ENCODE peak calls at places on chromosomes 1 and 21, in seven cellular contexts. One of them, this sample, is unnamed.

GRCh38 chr1:22594396-22594795 is 31.1 kb downstream of the EPHA8 start:
- DNase-seq in bronchial epithelial cell: no peak
- DNase-seq in fibroblast of lung: no peak
- DNase-seq in fibroblast of villous mesenchyme: no peak
- DNase-seq in A549: no peak
- DNase-seq in aorta: no peak
- DNase-seq in fibroblast of the aortic adventitia: no peak
- DNase-seq in this sample: no peak

GRCh38 chr1:113088972-113089371 is 16.0 kb downstream of the LRIG2 start:
- DNase-seq in bronchial epithelial cell: no peak
- DNase-seq in fibroblast of lung: no peak
- DNase-seq in fibroblast of villous mesenchyme: no peak
- DNase-seq in A549: no peak
- DNase-seq in aorta: no peak
- DNase-seq in fibroblast of the aortic adventitia: no peak
- DNase-seq in this sample: peak; percentile 38

GRCh38 chr1:33096358-33097005 is 15.5 kb downstream of the AZIN2 start:
- DNase-seq in bronchial epithelial cell: no peak
- DNase-seq in fibroblast of lung: peak; percentile 72
- DNase-seq in fibroblast of villous mesenchyme: peak; percentile 54
- DNase-seq in A549: no peak
- DNase-seq in aorta: no peak
- DNase-seq in fibroblast of the aortic adventitia: peak; percentile 87
- DNase-seq in this sample: peak; percentile 82

GRCh38 chr1:16717174-16718108 is 22.9 kb upstream of the RNU1-4 start:
- DNase-seq in bronchial epithelial cell: no peak
- DNase-seq in fibroblast of lung: no peak
- DNase-seq in fibroblast of villous mesenchyme: no peak
- DNase-seq in A549: no peak
- DNase-seq in aorta: no peak
- DNase-seq in fibroblast of the aortic adventitia: no peak
- DNase-seq in this sample: peak; percentile 34

GRCh38 chr1:219927956-219928790 is at the start of gene SLC30A10:
- DNase-seq in bronchial epithelial cell: no peak
- DNase-seq in fibroblast of lung: peak; percentile 10
- DNase-seq in fibroblast of villous mesenchyme: no peak
- DNase-seq in A549: peak; percentile 18
- DNase-seq in aorta: no peak
- DNase-seq in fibroblast of the aortic adventitia: no peak
- DNase-seq in this sample: no peak

GRCh38 chr1:241896670-241896962 is 48.6 kb downstream of the EXO1 start:
- DNase-seq in bronchial epithelial cell: no peak
- DNase-seq in fibroblast of lung: no peak
- DNase-seq in fibroblast of villous mesenchyme: no peak
- DNase-seq in A549: no peak
- DNase-seq in aorta: no peak
- DNase-seq in fibroblast of the aortic adventitia: no peak
- DNase-seq in this sample: no peak

GRCh38 chr1:59976194-59977074 is 49.9 kb upstream of the CYP2J2 start:
- DNase-seq in bronchial epithelial cell: peak; percentile 41
- DNase-seq in fibroblast of lung: peak; percentile 71
- DNase-seq in fibroblast of villous mesenchyme: peak; percentile 57
- DNase-seq in A549: peak; percentile 39
- DNase-seq in aorta: peak; percentile 63
- DNase-seq in fibroblast of the aortic adventitia: peak; percentile 76
- DNase-seq in this sample: peak; percentile 71

GRCh38 chr1:54976747-54977146 is 3.7 kb upstream of the TMEM61 start:
- DNase-seq in bronchial epithelial cell: no peak
- DNase-seq in fibroblast of lung: no peak
- DNase-seq in fibroblast of villous mesenchyme: no peak
- DNase-seq in A549: no peak
- DNase-seq in aorta: no peak
- DNase-seq in fibroblast of the aortic adventitia: no peak
- DNase-seq in this sample: no peak

GRCh38 chr1:27106561-27107323 is 48.2 kb downstream of the SLC9A1 start:
- DNase-seq in bronchial epithelial cell: no peak
- DNase-seq in fibroblast of lung: no peak
- DNase-seq in fibroblast of villous mesenchyme: no peak
- DNase-seq in A549: no peak
- DNase-seq in aorta: peak; percentile 49
- DNase-seq in fibroblast of the aortic adventitia: no peak
- DNase-seq in this sample: no peak

GRCh38 chr1:204714861-204715511 is 29.4 kb upstream of the LRRN2 start:
- DNase-seq in bronchial epithelial cell: no peak
- DNase-seq in fibroblast of lung: no peak
- DNase-seq in fibroblast of villous mesenchyme: no peak
- DNase-seq in A549: no peak
- DNase-seq in aorta: no peak
- DNase-seq in fibroblast of the aortic adventitia: no peak
- DNase-seq in this sample: peak; percentile 3

GRCh38 chr1:212179394-212180076 is 105.7 kb upstream of the PPP2R5A start:
- DNase-seq in bronchial epithelial cell: peak; percentile 100
- DNase-seq in fibroblast of lung: peak; percentile 86
- DNase-seq in fibroblast of villous mesenchyme: peak; percentile 73
- DNase-seq in A549: peak; percentile 40
- DNase-seq in aorta: no peak
- DNase-seq in fibroblast of the aortic adventitia: peak; percentile 75
- DNase-seq in this sample: peak; percentile 91

GRCh38 chr1:60265560-60266535 is 192.3 kb upstream of the C1orf87 start:
- DNase-seq in bronchial epithelial cell: peak; percentile 64
- DNase-seq in fibroblast of lung: peak; percentile 82
- DNase-seq in fibroblast of villous mesenchyme: peak; percentile 37
- DNase-seq in A549: no peak
- DNase-seq in aorta: no peak
- DNase-seq in fibroblast of the aortic adventitia: peak; percentile 59
- DNase-seq in this sample: peak; percentile 90

GRCh38 chr1:182339684-182340083 is 51.9 kb downstream of the GLUL start:
- DNase-seq in bronchial epithelial cell: no peak
- DNase-seq in fibroblast of lung: no peak
- DNase-seq in fibroblast of villous mesenchyme: no peak
- DNase-seq in A549: no peak
- DNase-seq in aorta: no peak
- DNase-seq in fibroblast of the aortic adventitia: no peak
- DNase-seq in this sample: no peak

DNA sequence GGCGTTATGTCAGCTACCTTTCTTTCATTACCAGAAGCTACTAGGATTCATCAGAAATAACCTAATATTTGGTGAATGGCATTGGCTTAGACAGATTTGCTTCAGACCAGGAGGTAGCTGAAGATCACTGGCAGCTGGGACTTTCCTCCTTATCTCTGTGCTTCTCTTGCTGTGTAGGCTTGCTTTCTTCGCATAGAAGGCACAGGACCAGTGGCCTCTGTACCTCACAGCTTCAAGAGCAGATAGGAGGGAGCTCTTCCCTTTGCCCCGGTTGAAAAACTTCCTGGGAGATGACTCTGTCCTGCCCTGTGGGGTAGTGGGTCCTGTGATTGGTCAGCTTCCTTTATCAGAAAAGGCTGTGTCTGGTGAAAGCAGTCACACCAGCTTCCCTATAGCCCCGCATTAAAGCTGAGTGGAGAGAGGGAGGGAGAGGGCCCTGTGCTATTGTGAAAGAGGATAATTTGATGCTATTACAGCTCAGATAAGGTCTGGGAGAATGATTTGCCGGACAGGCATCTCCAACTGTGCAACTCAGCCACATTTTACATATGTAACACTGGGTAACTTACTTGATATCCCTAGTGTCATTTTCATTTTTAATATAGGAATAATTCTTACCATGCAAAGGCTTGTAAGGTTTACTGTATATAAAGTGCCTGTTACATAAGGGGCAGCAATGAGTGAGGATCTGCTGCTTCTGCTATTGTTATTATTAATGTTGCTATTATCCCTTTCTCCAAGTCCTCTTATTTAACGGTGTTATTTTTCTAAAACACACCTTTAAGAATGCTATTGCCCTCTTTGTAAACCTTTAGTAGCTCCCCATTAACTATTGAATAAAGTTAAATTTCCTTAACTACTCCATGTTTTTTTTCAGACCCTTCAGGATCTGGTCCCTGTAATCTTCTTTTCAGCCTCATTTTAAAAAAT is 31.6 kb downstream of the OSBPL9 start:
- DNase-seq in bronchial epithelial cell: peak; percentile 35
- DNase-seq in fibroblast of lung: peak; percentile 89
- DNase-seq in fibroblast of villous mesenchyme: peak; percentile 96
- DNase-seq in A549: peak; percentile 56
- DNase-seq in aorta: no peak
- DNase-seq in fibroblast of the aortic adventitia: peak; percentile 90
- DNase-seq in this sample: peak; percentile 94
- H3K4me3 ChIP-seq in bronchial epithelial cell: no peak overlapping the region
- H3K4me3 ChIP-seq in fibroblast of lung: no peak overlapping the region
- H3K4me3 ChIP-seq in fibroblast of villous mesenchyme: no peak overlapping the region
- H3K4me3 ChIP-seq in A549: no peak overlapping the region
- H3K4me3 ChIP-seq in aorta: no peak overlapping the region
- H3K4me3 ChIP-seq in fibroblast of the aortic adventitia: no peak overlapping the region
- H3K4me3 ChIP-seq in this sample: no peak overlapping the region

GRCh38 chr1:115284209-115284608 is 53.8 kb downstream of the NGF start:
- DNase-seq in bronchial epithelial cell: no peak
- DNase-seq in fibroblast of lung: peak; percentile 37
- DNase-seq in fibroblast of villous mesenchyme: peak; percentile 35
- DNase-seq in A549: no peak
- DNase-seq in aorta: no peak
- DNase-seq in fibroblast of the aortic adventitia: peak; percentile 52
- DNase-seq in this sample: no peak

GRCh38 chr1:115283681-115284146 is 54.3 kb downstream of the NGF start:
- DNase-seq in bronchial epithelial cell: no peak
- DNase-seq in fibroblast of lung: no peak
- DNase-seq in fibroblast of villous mesenchyme: no peak
- DNase-seq in A549: no peak
- DNase-seq in aorta: peak; percentile 51
- DNase-seq in fibroblast of the aortic adventitia: no peak
- DNase-seq in this sample: no peak

GRCh38 chr1:115283249-115283648 is 54.8 kb downstream of the NGF start:
- DNase-seq in bronchial epithelial cell: no peak
- DNase-seq in fibroblast of lung: no peak
- DNase-seq in fibroblast of villous mesenchyme: no peak
- DNase-seq in A549: no peak
- DNase-seq in aorta: peak; percentile 50
- DNase-seq in fibroblast of the aortic adventitia: no peak
- DNase-seq in this sample: no peak

GRCh38 chr1:115281143-115281542 is 56.9 kb downstream of the NGF start:
- DNase-seq in bronchial epithelial cell: no peak
- DNase-seq in fibroblast of lung: no peak
- DNase-seq in fibroblast of villous mesenchyme: no peak
- DNase-seq in A549: no peak
- DNase-seq in aorta: no peak
- DNase-seq in fibroblast of the aortic adventitia: no peak
- DNase-seq in this sample: no peak

GRCh38 chr1:115282825-115283224 is 55.2 kb downstream of the NGF start:
- DNase-seq in bronchial epithelial cell: no peak
- DNase-seq in fibroblast of lung: peak; percentile 74
- DNase-seq in fibroblast of villous mesenchyme: peak; percentile 35
- DNase-seq in A549: no peak
- DNase-seq in aorta: peak; percentile 88
- DNase-seq in fibroblast of the aortic adventitia: peak; percentile 88
- DNase-seq in this sample: peak; percentile 45
- H3K4me3 ChIP-seq in bronchial epithelial cell: no peak overlapping the region
- H3K4me3 ChIP-seq in fibroblast of lung: no peak overlapping the region
- H3K4me3 ChIP-seq in fibroblast of villous mesenchyme: no peak overlapping the region
- H3K4me3 ChIP-seq in A549: no peak overlapping the region
- H3K4me3 ChIP-seq in aorta: no peak overlapping the region
- H3K4me3 ChIP-seq in fibroblast of the aortic adventitia: peak overlapping the region; percentile 48
- H3K4me3 ChIP-seq in this sample: no peak overlapping the region

GRCh38 chr21:38769253-38769780 is 36.4 kb upstream of the ETS2 start:
- DNase-seq in bronchial epithelial cell: no peak
- DNase-seq in fibroblast of lung: peak; percentile 84
- DNase-seq in fibroblast of villous mesenchyme: peak; percentile 93
- DNase-seq in A549: peak; percentile 22
- DNase-seq in aorta: peak; percentile 65
- DNase-seq in fibroblast of the aortic adventitia: peak; percentile 26
- DNase-seq in this sample: peak; percentile 73

GRCh38 chr21:38770660-38771059 is 35.1 kb upstream of the ETS2 start:
- DNase-seq in bronchial epithelial cell: no peak
- DNase-seq in fibroblast of lung: no peak
- DNase-seq in fibroblast of villous mesenchyme: no peak
- DNase-seq in A549: no peak
- DNase-seq in aorta: no peak
- DNase-seq in fibroblast of the aortic adventitia: no peak
- DNase-seq in this sample: no peak

GRCh38 chr21:38768385-38769071 is 37.2 kb upstream of the ETS2 start:
- DNase-seq in bronchial epithelial cell: peak; percentile 86
- DNase-seq in fibroblast of lung: peak; percentile 99
- DNase-seq in fibroblast of villous mesenchyme: peak; percentile 99
- DNase-seq in A549: peak; percentile 42
- DNase-seq in aorta: no peak
- DNase-seq in fibroblast of the aortic adventitia: peak; percentile 95
- DNase-seq in this sample: peak; percentile 94

GRCh38 chr21:38765056-38765455 is 40.7 kb upstream of the ETS2 start:
- DNase-seq in bronchial epithelial cell: no peak
- DNase-seq in fibroblast of lung: no peak
- DNase-seq in fibroblast of villous mesenchyme: no peak
- DNase-seq in A549: no peak
- DNase-seq in aorta: no peak
- DNase-seq in fibroblast of the aortic adventitia: no peak
- DNase-seq in this sample: no peak

GRCh38 chr21:38766987-38767722 is 38.6 kb upstream of the ETS2 start:
- DNase-seq in bronchial epithelial cell: peak; percentile 77
- DNase-seq in fibroblast of lung: no peak
- DNase-seq in fibroblast of villous mesenchyme: no peak
- DNase-seq in A549: no peak
- DNase-seq in aorta: no peak
- DNase-seq in fibroblast of the aortic adventitia: no peak
- DNase-seq in this sample: no peak
- H3K4me3 ChIP-seq in bronchial epithelial cell: no peak overlapping the region
- H3K4me3 ChIP-seq in fibroblast of lung: no peak overlapping the region
- H3K4me3 ChIP-seq in fibroblast of villous mesenchyme: no peak overlapping the region
- H3K4me3 ChIP-seq in A549: no peak overlapping the region
- H3K4me3 ChIP-seq in aorta: no peak overlapping the region
- H3K4me3 ChIP-seq in fibroblast of the aortic adventitia: no peak overlapping the region
- H3K4me3 ChIP-seq in this sample: no peak overlapping the region

DNA sequence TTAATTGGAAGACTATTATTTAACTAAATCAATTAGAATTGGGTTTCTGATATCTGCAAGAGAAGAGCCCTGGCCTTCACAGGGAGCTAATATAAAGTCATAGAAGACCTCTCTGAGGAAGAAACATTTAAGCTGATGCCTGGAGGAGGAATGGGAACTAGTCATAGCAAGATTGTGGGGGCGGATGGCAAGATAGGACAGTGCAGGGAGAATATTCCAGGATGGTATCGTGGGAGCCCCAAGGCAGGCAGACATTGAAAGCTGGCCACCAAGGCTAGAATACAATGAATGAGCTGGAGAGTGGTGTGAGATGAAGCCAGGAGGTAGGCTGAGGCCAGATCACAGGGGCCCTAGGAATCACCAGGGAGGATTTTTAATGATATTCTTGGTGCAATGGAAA is 20.8 kb upstream of the MYSM1 start:
- DNase-seq in bronchial epithelial cell: peak; percentile 80
- DNase-seq in fibroblast of lung: no peak
- DNase-seq in fibroblast of villous mesenchyme: no peak
- DNase-seq in A549: no peak
- DNase-seq in aorta: no peak
- DNase-seq in fibroblast of the aortic adventitia: no peak
- DNase-seq in this sample: no peak
- H3K4me3 ChIP-seq in bronchial epithelial cell: no peak overlapping the region
- H3K4me3 ChIP-seq in fibroblast of lung: no peak overlapping the region
- H3K4me3 ChIP-seq in fibroblast of villous mesenchyme: no peak overlapping the region
- H3K4me3 ChIP-seq in A549: no peak overlapping the region
- H3K4me3 ChIP-seq in aorta: no peak overlapping the region
- H3K4me3 ChIP-seq in fibroblast of the aortic adventitia: no peak overlapping the region
- H3K4me3 ChIP-seq in this sample: no peak overlapping the region

GRCh38 chr1:221102206-221102605 is 223.0 kb downstream of the HLX start:
- DNase-seq in bronchial epithelial cell: no peak
- DNase-seq in fibroblast of lung: no peak
- DNase-seq in fibroblast of villous mesenchyme: no peak
- DNase-seq in A549: no peak
- DNase-seq in aorta: no peak
- DNase-seq in fibroblast of the aortic adventitia: no peak
- DNase-seq in this sample: no peak
- H3K4me3 ChIP-seq in bronchial epithelial cell: no peak overlapping the region
- H3K4me3 ChIP-seq in fibroblast of lung: no peak overlapping the region
- H3K4me3 ChIP-seq in fibroblast of villous mesenchyme: no peak overlapping the region
- H3K4me3 ChIP-seq in A549: no peak overlapping the region
- H3K4me3 ChIP-seq in aorta: no peak overlapping the region
- H3K4me3 ChIP-seq in fibroblast of the aortic adventitia: no peak overlapping the region
- H3K4me3 ChIP-seq in this sample: no peak overlapping the region

This sample was measured in choroid plexus epithelial cell.